ENCODE peak calls at places on chromosomes 12 and 14, in nine cellular contexts. One of them, this sample, is unnamed.

GRCh38 chr12:122021822-122022392 is at the start of gene BCL7A:
- DNase-seq in aorta: peak; percentile 86
- DNase-seq in right atrium auricular region: peak; percentile 70
- DNase-seq in left ventricle myocardium inferior: peak; percentile 70
- DNase-seq in GM23248: peak; percentile 77
- DNase-seq in stomach: peak; percentile 70
- DNase-seq in thoracic aorta: no peak
- DNase-seq in esophagus muscularis mucosa: no peak
- DNase-seq in IMR-90: peak; percentile 74
- DNase-seq in this sample: peak; percentile 92

GRCh38 chr12:109255377-109255776 is 53.7 kb downstream of the FOXN4 start:
- DNase-seq in left ventricle myocardium inferior: no peak
- DNase-seq in right atrium auricular region: no peak
- DNase-seq in IMR-90: peak; percentile 21
- DNase-seq in GM23248: peak; percentile 7
- DNase-seq in esophagus muscularis mucosa: no peak
- DNase-seq in aorta: no peak
- DNase-seq in thoracic aorta: no peak
- DNase-seq in stomach: no peak
- DNase-seq in this sample: peak; percentile 84

GRCh38 chr12:24507827-24508226 is 441.1 kb downstream of the BCAT1 start:
- DNase-seq in GM23248: no peak
- DNase-seq in stomach: no peak
- DNase-seq in aorta: no peak
- DNase-seq in right atrium auricular region: no peak
- DNase-seq in thoracic aorta: no peak
- DNase-seq in esophagus muscularis mucosa: no peak
- DNase-seq in left ventricle myocardium inferior: no peak
- DNase-seq in IMR-90: peak; percentile 10
- DNase-seq in this sample: no peak

GRCh38 chr12:14264316-14264715 is 101.2 kb upstream of the ATF7IP start:
- DNase-seq in esophagus muscularis mucosa: no peak
- DNase-seq in IMR-90: peak; percentile 31
- DNase-seq in thoracic aorta: no peak
- DNase-seq in left ventricle myocardium inferior: no peak
- DNase-seq in right atrium auricular region: no peak
- DNase-seq in stomach: no peak
- DNase-seq in aorta: no peak
- DNase-seq in GM23248: peak; percentile 36
- DNase-seq in this sample: no peak

GRCh38 chr14:31763041-31763440 is 201.8 kb downstream of the NUBPL start:
- DNase-seq in esophagus muscularis mucosa: no peak
- DNase-seq in left ventricle myocardium inferior: no peak
- DNase-seq in aorta: no peak
- DNase-seq in stomach: no peak
- DNase-seq in GM23248: no peak
- DNase-seq in thoracic aorta: no peak
- DNase-seq in IMR-90: no peak
- DNase-seq in right atrium auricular region: no peak
- DNase-seq in this sample: no peak

GRCh38 chr14:103259801-103260628 is 74.0 kb upstream of the EIF5 start:
- DNase-seq in GM23248: no peak
- DNase-seq in left ventricle myocardium inferior: no peak
- DNase-seq in stomach: peak; percentile 32
- DNase-seq in esophagus muscularis mucosa: no peak
- DNase-seq in IMR-90: no peak
- DNase-seq in aorta: no peak
- DNase-seq in right atrium auricular region: no peak
- DNase-seq in thoracic aorta: no peak
- DNase-seq in this sample: no peak

GRCh38 chr12:56721721-56722120 is 3.4 kb downstream of the NACA start:
- DNase-seq in GM23248: no peak
- DNase-seq in aorta: no peak
- DNase-seq in IMR-90: no peak
- DNase-seq in left ventricle myocardium inferior: no peak
- DNase-seq in thoracic aorta: no peak
- DNase-seq in esophagus muscularis mucosa: no peak
- DNase-seq in stomach: no peak
- DNase-seq in right atrium auricular region: no peak
- DNase-seq in this sample: no peak

GRCh38 chr12:59780605-59781135 is 184.8 kb downstream of the SLC16A7 start:
- DNase-seq in right atrium auricular region: no peak
- DNase-seq in esophagus muscularis mucosa: no peak
- DNase-seq in GM23248: peak; percentile 48
- DNase-seq in left ventricle myocardium inferior: no peak
- DNase-seq in thoracic aorta: no peak
- DNase-seq in stomach: no peak
- DNase-seq in IMR-90: peak; percentile 47
- DNase-seq in aorta: no peak
- DNase-seq in this sample: peak; percentile 72

GRCh38 chr12:10113085-10113484 is 14.3 kb upstream of the CLEC1A start:
- DNase-seq in IMR-90: peak; percentile 43
- DNase-seq in thoracic aorta: no peak
- DNase-seq in aorta: no peak
- DNase-seq in GM23248: peak; percentile 34
- DNase-seq in right atrium auricular region: no peak
- DNase-seq in stomach: no peak
- DNase-seq in left ventricle myocardium inferior: no peak
- DNase-seq in esophagus muscularis mucosa: no peak
- DNase-seq in this sample: no peak

GRCh38 chr12:104458645-104459555 is 2.2 kb downstream of the CHST11 start:
- DNase-seq in GM23248: peak; percentile 59
- DNase-seq in thoracic aorta: peak; percentile 10
- DNase-seq in IMR-90: no peak
- DNase-seq in left ventricle myocardium inferior: peak; percentile 20
- DNase-seq in esophagus muscularis mucosa: no peak
- DNase-seq in right atrium auricular region: no peak
- DNase-seq in stomach: no peak
- DNase-seq in aorta: peak; percentile 78
- DNase-seq in this sample: peak; percentile 80

GRCh38 chr12:32483499-32483898 is 84.1 kb downstream of the FGD4 start:
- DNase-seq in right atrium auricular region: no peak
- DNase-seq in esophagus muscularis mucosa: no peak
- DNase-seq in GM23248: no peak
- DNase-seq in aorta: no peak
- DNase-seq in thoracic aorta: no peak
- DNase-seq in stomach: no peak
- DNase-seq in left ventricle myocardium inferior: no peak
- DNase-seq in IMR-90: no peak
- DNase-seq in this sample: no peak

GRCh38 chr12:29200586-29200985 is 51.5 kb downstream of the FAR2 start:
- DNase-seq in right atrium auricular region: no peak
- DNase-seq in aorta: no peak
- DNase-seq in esophagus muscularis mucosa: no peak
- DNase-seq in left ventricle myocardium inferior: no peak
- DNase-seq in stomach: no peak
- DNase-seq in IMR-90: no peak
- DNase-seq in thoracic aorta: no peak
- DNase-seq in GM23248: no peak
- DNase-seq in this sample: no peak

GRCh38 chr14:20434701-20435453 is 1.1 kb downstream of the KLHL33 start:
- DNase-seq in left ventricle myocardium inferior: peak; percentile 62
- DNase-seq in thoracic aorta: peak; percentile 9
- DNase-seq in aorta: peak; percentile 87
- DNase-seq in right atrium auricular region: peak; percentile 64
- DNase-seq in stomach: no peak
- DNase-seq in esophagus muscularis mucosa: no peak
- DNase-seq in GM23248: no peak
- DNase-seq in IMR-90: no peak
- DNase-seq in this sample: no peak

GRCh38 chr14:38605193-38606114 is 349.6 kb upstream of the CLEC14A start:
- DNase-seq in right atrium auricular region: no peak
- DNase-seq in stomach: no peak
- DNase-seq in esophagus muscularis mucosa: no peak
- DNase-seq in aorta: no peak
- DNase-seq in thoracic aorta: no peak
- DNase-seq in left ventricle myocardium inferior: no peak
- DNase-seq in IMR-90: no peak
- DNase-seq in GM23248: peak; percentile 23
- DNase-seq in this sample: no peak

GRCh38 chr12:49341777-49342065 is 4.7 kb upstream of the C1QL4 start:
- DNase-seq in stomach: no peak
- DNase-seq in IMR-90: no peak
- DNase-seq in thoracic aorta: no peak
- DNase-seq in left ventricle myocardium inferior: no peak
- DNase-seq in right atrium auricular region: no peak
- DNase-seq in esophagus muscularis mucosa: no peak
- DNase-seq in GM23248: no peak
- DNase-seq in aorta: no peak
- DNase-seq in this sample: no peak
- H3K4me3 ChIP-seq in stomach: peak overlapping the region; percentile 49
- H3K4me3 ChIP-seq in IMR-90: peak overlapping the region; percentile 33
- H3K4me3 ChIP-seq in thoracic aorta: peak overlapping the region; percentile 62
- H3K4me3 ChIP-seq in left ventricle myocardium inferior: peak overlapping the region; percentile 62
- H3K4me3 ChIP-seq in right atrium auricular region: no peak overlapping the region
- H3K4me3 ChIP-seq in esophagus muscularis mucosa: peak overlapping the region; percentile 53
- H3K4me3 ChIP-seq in GM23248: no peak overlapping the region
- H3K4me3 ChIP-seq in aorta: no peak overlapping the region
- H3K4me3 ChIP-seq in this sample: peak overlapping the region; percentile 74

DNA sequence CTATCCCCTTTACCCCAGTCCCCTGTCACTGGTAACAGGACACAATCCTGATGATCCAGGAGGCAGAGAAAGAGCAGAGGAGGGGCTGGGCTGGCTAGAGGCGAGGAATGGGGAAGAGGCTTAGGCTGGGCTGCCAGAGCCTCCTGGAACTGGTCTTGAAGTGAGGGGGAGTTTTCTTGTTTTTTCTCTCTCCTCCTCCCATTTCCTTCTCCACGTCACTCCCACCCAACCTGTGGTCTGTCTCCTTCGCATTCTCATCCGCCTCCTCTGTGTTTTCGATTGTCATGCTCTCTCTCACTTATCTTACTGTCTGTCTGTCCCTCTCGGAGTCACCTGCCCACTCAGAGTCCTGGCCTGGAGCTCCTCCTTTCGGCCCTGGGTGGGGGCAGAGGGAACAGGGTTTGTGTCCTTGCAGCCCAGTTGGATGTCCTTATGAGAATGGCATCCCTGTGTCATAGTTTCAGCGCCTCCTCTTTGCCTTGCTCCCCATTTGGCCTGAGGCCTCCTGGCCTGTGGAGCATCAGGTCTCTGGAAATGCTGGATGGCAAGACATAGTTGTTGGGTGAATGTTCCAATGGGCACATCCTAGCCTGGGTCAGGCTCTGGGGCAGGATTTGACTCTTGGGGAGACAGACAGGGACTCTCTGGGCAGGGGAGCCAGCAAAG is 3.4 kb upstream of the KRT80 start:
- DNase-seq in stomach: no peak
- DNase-seq in thoracic aorta: no peak
- DNase-seq in aorta: no peak
- DNase-seq in IMR-90: peak; percentile 17
- DNase-seq in esophagus muscularis mucosa: no peak
- DNase-seq in GM23248: no peak
- DNase-seq in left ventricle myocardium inferior: no peak
- DNase-seq in right atrium auricular region: no peak
- DNase-seq in this sample: no peak
- H3K4me1 ChIP-seq in stomach: peaks cover 37% of the 10 kb centered on the region
- H3K4me1 ChIP-seq in thoracic aorta: peaks cover 51% of the 10 kb centered on the region
- H3K4me1 ChIP-seq in aorta: peaks cover 4% of the 10 kb centered on the region
- H3K4me1 ChIP-seq in IMR-90: peaks cover 47% of the 10 kb centered on the region
- H3K4me1 ChIP-seq in esophagus muscularis mucosa: peaks cover 62% of the 10 kb centered on the region
- H3K4me1 ChIP-seq in GM23248: peaks cover 57% of the 10 kb centered on the region
- H3K4me1 ChIP-seq in left ventricle myocardium inferior: peaks cover 70% of the 10 kb centered on the region
- H3K4me1 ChIP-seq in right atrium auricular region: no peaks in the 10 kb centered on the region
- H3K4me1 ChIP-seq in this sample: no peaks in the 10 kb centered on the region

DNA sequence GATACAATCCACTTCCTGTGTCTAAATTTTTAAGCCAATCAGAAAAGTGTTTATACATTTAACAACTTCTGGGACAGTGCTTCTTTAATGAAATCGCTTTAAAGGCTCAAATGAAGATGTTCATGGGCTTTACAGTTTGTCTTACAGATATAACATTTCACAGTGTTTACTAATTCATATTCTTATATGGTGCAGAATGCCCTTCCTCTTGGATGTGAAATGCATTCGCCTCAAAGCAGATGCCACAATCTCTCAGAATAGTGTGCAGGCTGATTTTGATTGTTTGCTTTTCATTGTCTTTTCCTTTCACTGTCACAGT is 200.1 kb upstream of the FOXN3 start:
- DNase-seq in right atrium auricular region: no peak
- DNase-seq in IMR-90: no peak
- DNase-seq in stomach: no peak
- DNase-seq in esophagus muscularis mucosa: no peak
- DNase-seq in GM23248: peak; percentile 8
- DNase-seq in thoracic aorta: no peak
- DNase-seq in aorta: no peak
- DNase-seq in left ventricle myocardium inferior: no peak
- DNase-seq in this sample: no peak
- H3K27ac ChIP-seq in right atrium auricular region: peak overlapping the region; percentile 85
- H3K27ac ChIP-seq in IMR-90: peak overlapping the region; percentile 19
- H3K27ac ChIP-seq in stomach: peak overlapping the region; percentile 83
- H3K27ac ChIP-seq in esophagus muscularis mucosa: peak overlapping the region; percentile 80
- H3K27ac ChIP-seq in GM23248: peak overlapping the region; percentile 86
- H3K27ac ChIP-seq in thoracic aorta: peak overlapping the region; percentile 62
- H3K27ac ChIP-seq in aorta: no peak overlapping the region
- H3K27ac ChIP-seq in left ventricle myocardium inferior: peak overlapping the region; percentile 90
- H3K27ac ChIP-seq in this sample: no peak overlapping the region

GRCh38 chr12:45220366-45220931 is 4.6 kb downstream of the ANO6 start:
- DNase-seq in aorta: no peak
- DNase-seq in left ventricle myocardium inferior: no peak
- DNase-seq in thoracic aorta: no peak
- DNase-seq in GM23248: no peak
- DNase-seq in right atrium auricular region: no peak
- DNase-seq in IMR-90: no peak
- DNase-seq in stomach: no peak
- DNase-seq in esophagus muscularis mucosa: no peak
- DNase-seq in this sample: no peak

GRCh38 chr12:45227668-45228067 is 11.8 kb downstream of the ANO6 start:
- DNase-seq in IMR-90: no peak
- DNase-seq in stomach: no peak
- DNase-seq in GM23248: no peak
- DNase-seq in thoracic aorta: no peak
- DNase-seq in esophagus muscularis mucosa: no peak
- DNase-seq in aorta: no peak
- DNase-seq in right atrium auricular region: no peak
- DNase-seq in left ventricle myocardium inferior: no peak
- DNase-seq in this sample: no peak

GRCh38 chr12:45224311-45224710 is 8.4 kb downstream of the ANO6 start:
- DNase-seq in esophagus muscularis mucosa: no peak
- DNase-seq in thoracic aorta: no peak
- DNase-seq in right atrium auricular region: no peak
- DNase-seq in IMR-90: no peak
- DNase-seq in stomach: no peak
- DNase-seq in aorta: no peak
- DNase-seq in left ventricle myocardium inferior: no peak
- DNase-seq in GM23248: no peak
- DNase-seq in this sample: no peak

GRCh38 chr12:45220961-45221360 is 5.1 kb downstream of the ANO6 start:
- DNase-seq in GM23248: no peak
- DNase-seq in aorta: no peak
- DNase-seq in right atrium auricular region: no peak
- DNase-seq in left ventricle myocardium inferior: no peak
- DNase-seq in esophagus muscularis mucosa: no peak
- DNase-seq in IMR-90: no peak
- DNase-seq in stomach: no peak
- DNase-seq in thoracic aorta: no peak
- DNase-seq in this sample: no peak

DNA sequence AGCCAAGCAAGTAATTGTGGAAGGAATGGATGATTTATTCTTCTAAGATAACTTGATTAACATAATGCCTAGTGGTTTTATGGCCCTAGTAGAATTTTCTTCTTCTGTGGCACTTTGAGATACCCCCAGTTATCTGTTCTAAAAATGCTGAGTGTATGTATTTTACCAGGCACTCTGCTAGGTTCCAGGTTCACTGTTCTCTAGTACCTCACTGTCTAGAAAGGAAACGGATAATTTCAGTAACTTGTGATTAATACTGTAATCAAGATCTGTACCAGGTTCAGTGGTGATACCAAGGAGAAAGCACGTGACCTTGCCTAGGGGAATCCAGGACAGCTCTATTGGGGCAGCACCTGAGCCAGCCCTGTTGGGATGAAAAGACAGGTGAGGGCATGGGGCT is 8.0 kb downstream of the ANO6 start:
- DNase-seq in esophagus muscularis mucosa: no peak
- DNase-seq in IMR-90: no peak
- DNase-seq in aorta: no peak
- DNase-seq in thoracic aorta: no peak
- DNase-seq in GM23248: no peak
- DNase-seq in left ventricle myocardium inferior: no peak
- DNase-seq in right atrium auricular region: no peak
- DNase-seq in stomach: no peak
- DNase-seq in this sample: no peak
- H3K4me3 ChIP-seq in esophagus muscularis mucosa: peak overlapping the region; percentile 25
- H3K4me3 ChIP-seq in IMR-90: no peak overlapping the region
- H3K4me3 ChIP-seq in aorta: no peak overlapping the region
- H3K4me3 ChIP-seq in thoracic aorta: no peak overlapping the region
- H3K4me3 ChIP-seq in GM23248: no peak overlapping the region
- H3K4me3 ChIP-seq in left ventricle myocardium inferior: no peak overlapping the region
- H3K4me3 ChIP-seq in right atrium auricular region: no peak overlapping the region
- H3K4me3 ChIP-seq in stomach: no peak overlapping the region
- H3K4me3 ChIP-seq in this sample: no peak overlapping the region

This sample was measured in endodermal cell.